ENCODE peak calls at places on chromosomes 7 and 10, in six cellular contexts. M is endothelial cell, Y is iPS DF 19.7, X is NCI-H345, N is NCI-H460, H is KG1. L is an unnamed sample.

GRCh38 chr10:28291881-28292297 is 11.0 kb downstream of the MPP7 start:
- DNase-seq in H (no peak), X (no peak), N (peak), Y (no peak), M (no peak), L (no peak)

GRCh38 chr10:15791816-15792524 is 68.3 kb downstream of the MINDY3 start:
- DNase-seq in N (no peak), H (no peak), Y (no peak), X (no peak), M (no peak), L (no peak)

GRCh38 chr10:71314028-71314693 is 4.9 kb upstream of the SLC29A3 start:
- DNase-seq in N (peak), H (no peak), Y (no peak), X (peak), M (peak), L (no peak)

GRCh38 chr10:111525696-111526095 is 448.9 kb downstream of the ADRA2A start:
- DNase-seq in H (no peak), M (no peak), X (no peak), Y (no peak), N (no peak), L (no peak)

GRCh38 chr7:40047661-40048060 is 86.8 kb downstream of the MPLKIP start:
- DNase-seq in H (no peak), X (no peak), Y (no peak), N (no peak), M (no peak), L (no peak)

GRCh38 chr7:1829111-1829510 is 159.0 kb downstream of the ELFN1 start:
- DNase-seq in H (no peak), M (no peak), X (no peak), Y (no peak), N (no peak), L (no peak)

GRCh38 chr7:46933596-46933995 is 648.3 kb downstream of the TNS3 start:
- DNase-seq in M (no peak), Y (no peak), H (no peak), X (no peak), N (no peak), L (no peak)

GRCh38 chr10:8402469-8403074 is 348.1 kb downstream of the GATA3 start:
- DNase-seq in X (no peak), Y (no peak), M (no peak), N (no peak), H (no peak), L (no peak)

GRCh38 chr7:5452937-5453540 is 29.4 kb upstream of the TNRC18 start:
- DNase-seq in H (no peak), N (no peak), X (no peak), M (no peak), Y (no peak), L (no peak)

GRCh38 chr10:98266647-98267046 is 1.3 kb downstream of the LOXL4 start:
- DNase-seq in Y (no peak), M (no peak), N (no peak), X (no peak), H (no peak), L (no peak)

GRCh38 chr7:46957195-46957594 is 624.7 kb downstream of the TNS3 start:
- DNase-seq in Y (no peak), X (no peak), M (no peak), H (no peak), N (no peak), L (no peak)

GRCh38 chr10:43137701-43137970 is 609 bp upstream of the CSGALNACT2 start:
- DNase-seq in H (peak), M (no peak), X (peak), N (peak), Y (no peak), L (no peak)

GRCh38 chr10:124494050-124494807 is 32.6 kb downstream of the LHPP start:
- DNase-seq in Y (no peak), N (no peak), H (no peak), X (no peak), M (no peak), L (no peak)

GRCh38 chr10:84423729-84424128 is 95.3 kb downstream of the CCSER2 start:
- DNase-seq in N (no peak), H (no peak), X (no peak), M (no peak), Y (no peak), L (no peak)

GRCh38 chr10:6958254-6958653 is 378.2 kb upstream of the PRKCQ start:
- DNase-seq in H (no peak), N (no peak), Y (no peak), M (no peak), X (no peak), L (no peak)

GRCh38 chr7:22911889-22912288 is 89.2 kb upstream of the TOMM7 start:
- DNase-seq in H (no peak), X (no peak), M (no peak), Y (no peak), N (no peak), L (no peak)